ENCODE peak calls at places on chromosomes 3 and 15, in four cellular contexts. Y is uterus; H is CD8-positive, alpha-beta T cell; G is thyroid gland. L is an unnamed sample. For H3K27me3 and H3K9me3, the result is how much of the 10 kb centered on the place peaks cover.

GRCh38 chr3:27971600-27971999 is 249.5 kb upstream of the EOMES start:
- DNase-seq in Y (no peak), H (no peak), G (no peak), L (no peak)

GRCh38 chr3:120450261-120450913 is 405 bp downstream of the FSTL1 start:
- DNase-seq in Y (peak), H (no peak), G (peak), L (no peak)

GRCh38 chr15:66630801-66631351 is 65.1 kb upstream of the LCTL start:
- DNase-seq in Y (no peak), H (no peak), G (no peak), L (no peak)

GRCh38 chr3:194640829-194641228 is 7.6 kb upstream of the TMEM44 start:
- DNase-seq in Y (no peak), H (peak), G (no peak), L (no peak)

GRCh38 chr3:66104535-66104934 is 65.8 kb upstream of the MAGI1 start:
- DNase-seq in Y (no peak), H (no peak), G (no peak), L (no peak)

GRCh38 chr15:59199775-59200465 is 6.7 kb upstream of the LDHAL6B start:
- DNase-seq in Y (no peak), H (no peak), G (no peak), L (no peak)

GRCh38 chr3:13419356-13420050 is 619 bp downstream of the NUP210 start:
- DNase-seq in Y (no peak), H (peak), G (peak), L (no peak)

GRCh38 chr3:174325834-174326705 is 533.1 kb upstream of the NAALADL2 start:
- DNase-seq in Y (no peak), H (no peak), G (no peak), L (no peak)

GRCh38 chr15:99777144-99777543 is 43.9 kb upstream of the LYSMD4 start:
- DNase-seq in Y (no peak), H (no peak), G (no peak), L (no peak)

GRCh38 chr3:125186261-125186770 is 26.2 kb downstream of the SLC12A8 start:
- DNase-seq in Y (peak), H (no peak), G (peak), L (no peak)

GRCh38 chr15:75639709-75640482 is at the start of gene IMP3:
- DNase-seq in Y (peak), H (peak), G (peak), L (peak)

GRCh38 chr15:43975326-43975725 is 148.5 kb downstream of the WDR76 start:
- DNase-seq in Y (no peak), H (no peak), G (no peak), L (no peak)

GRCh38 chr3:2343031-2343682 is 244.5 kb downstream of the CNTN4 start:
- DNase-seq in Y (no peak), H (no peak), G (no peak), L (no peak)

GRCh38 chr15:101148881-101149664 is 102.8 kb downstream of the CHSY1 start:
- DNase-seq in Y (no peak), H (no peak), G (no peak), L (no peak)

GRCh38 chr3:135891121-135891520 is 74.4 kb upstream of the PPP2R3A start:
- DNase-seq in Y (no peak), H (no peak), G (no peak), L (no peak)

DNA sequence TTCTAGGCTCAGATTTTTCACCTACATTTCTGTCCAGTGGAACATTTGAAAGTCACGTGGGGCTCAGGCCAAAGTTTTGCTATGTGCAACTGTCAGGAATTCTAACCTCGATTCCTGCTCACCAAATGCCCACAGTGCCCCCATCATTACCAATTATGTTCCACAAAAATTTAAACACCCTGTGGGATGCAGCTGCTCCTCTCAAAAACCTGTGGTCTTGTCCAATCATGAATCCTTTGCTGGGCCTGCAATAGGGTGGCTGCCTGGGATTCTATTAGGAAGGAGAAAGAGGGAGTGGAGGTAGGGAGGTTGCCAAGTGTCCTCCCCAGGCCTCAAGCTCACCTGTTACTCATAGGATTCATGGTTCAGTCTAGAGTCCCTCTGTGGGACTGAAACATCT is 68.1 kb downstream of the RHCG start:
- DNase-seq in Y (no peak), H (no peak), G (no peak), L (no peak)
- H3K27me3 ChIP-seq in Y (under half), H (under half), G (under half), L (under half)

GRCh38 chr3:12303532-12303931 is 14.7 kb downstream of the PPARG start:
- DNase-seq in Y (no peak), H (no peak), G (no peak), L (no peak)
- H3K4me3 ChIP-seq in Y (no peak), H (no peak), G (no peak), L (no peak)

GRCh38 chr15:79874242-79874641 is 22.6 kb downstream of the MTHFS start:
- DNase-seq in Y (no peak), H (no peak), G (peak), L (no peak)
- H3K9me3 ChIP-seq in Y (under half), H (under half), G (under half), L (under half)

GRCh38 chr3:184514151-184514490 is 47.5 kb upstream of the EPHB3 start:
- DNase-seq in Y (no peak), H (no peak), G (no peak), L (no peak)
- H3K27me3 ChIP-seq in Y (under half), H (under half), G (under half), L (under half)

GRCh38 chr3:184378650-184379374 is 805 bp upstream of the THPO start:
- DNase-seq in Y (peak), H (no peak), G (no peak), L (no peak)
- H3K4me3 ChIP-seq in Y (peak), H (no peak), G (no peak), L (no peak)

GRCh38 chr3:82816086-82816485 is 1054.6 kb upstream of the GBE1 start:
- DNase-seq in Y (no peak), H (no peak), G (no peak), L (no peak)
- H3K9me3 ChIP-seq in Y (under half), H (under half), G (under half), L (under half)